ENCODE peak calls at places on chromosomes 4 and X, in seven cellular contexts. Z, M, R, W, S, U and E are unnamed samples.

GRCh38 chr4:88737304-88738015 is 39.8 kb upstream of the NAP1L5 start:
- DNase-seq in Z (peak; percentile 25), M (no peak), R (peak; percentile 44), W (peak; percentile 31), S (peak; percentile 12), U (no peak), E (no peak)

GRCh38 chr4:24583451-24584174 is 741 bp downstream of the DHX15 start:
- DNase-seq in Z (peak; percentile 54), M (peak; percentile 91), R (peak; percentile 46), W (peak; percentile 63), S (peak; percentile 37), U (peak; percentile 26), E (peak; percentile 71)

GRCh38 chrX:102840871-102841705 is 96.0 kb upstream of the RAB40AL start:
- DNase-seq in Z (no peak), M (no peak), R (no peak), W (peak; percentile 66), S (peak; percentile 34), U (no peak), E (no peak)

GRCh38 chrX:12865359-12865758 is 1.5 kb upstream of the TLR7 start:
- DNase-seq in Z (peak; percentile 6), M (no peak), R (no peak), W (no peak), S (no peak), U (no peak), E (no peak)

GRCh38 chr4:136219592-136220125 is 1312.6 kb downstream of the PCDH18 start:
- DNase-seq in Z (no peak), M (peak; percentile 21), R (no peak), W (no peak), S (no peak), U (no peak), E (no peak)

GRCh38 chrX:34875204-34875603 is 67.4 kb upstream of the FAM47B start:
- DNase-seq in Z (no peak), M (no peak), R (no peak), W (peak; percentile 1), S (peak; percentile 75), U (no peak), E (no peak)

GRCh38 chrX:30674799-30675198 is 21.6 kb downstream of the GK start:
- DNase-seq in Z (no peak), M (no peak), R (no peak), W (no peak), S (no peak), U (no peak), E (no peak)

GRCh38 chr4:99608417-99608816 is 33.8 kb downstream of the MTTP start:
- DNase-seq in Z (no peak), M (no peak), R (no peak), W (no peak), S (no peak), U (no peak), E (no peak)

GRCh38 chrX:155632424-155633100 is 19.8 kb upstream of the TMLHE start:
- DNase-seq in Z (no peak), M (no peak), R (no peak), W (peak; percentile 23), S (peak; percentile 16), U (no peak), E (peak; percentile 41)

GRCh38 chr4:168496834-168497233 is at the start of gene PALLD:
- DNase-seq in Z (no peak), M (no peak), R (no peak), W (no peak), S (peak; percentile 60), U (no peak), E (no peak)

GRCh38 chr4:119946359-119946758 is 120.3 kb downstream of the MAD2L1 start:
- DNase-seq in Z (no peak), M (no peak), R (no peak), W (no peak), S (peak; percentile 39), U (no peak), E (no peak)

GRCh38 chr4:1723131-1723801 is 1.9 kb downstream of the TACC3 start:
- DNase-seq in Z (no peak), M (no peak), R (no peak), W (no peak), S (no peak), U (no peak), E (peak; percentile 86)

GRCh38 chrX:130770615-130771014 is 132.4 kb downstream of the ENOX2 start:
- DNase-seq in Z (no peak), M (no peak), R (no peak), W (peak; percentile 61), S (peak; percentile 81), U (peak; percentile 6), E (no peak)

GRCh38 chr4:76690906-76691275 is 207.1 kb downstream of the SOWAHB start:
- DNase-seq in Z (no peak), M (no peak), R (no peak), W (no peak), S (peak; percentile 24), U (no peak), E (no peak)

GRCh38 chr4:76696109-76696508 is 201.8 kb downstream of the SOWAHB start:
- DNase-seq in Z (no peak), M (no peak), R (no peak), W (no peak), S (peak; percentile 69), U (no peak), E (no peak)

GRCh38 chr4:76691767-76692689 is 205.9 kb downstream of the SOWAHB start:
- DNase-seq in Z (no peak), M (no peak), R (no peak), W (no peak), S (no peak), U (no peak), E (no peak)

GRCh38 chr4:76692761-76693160 is 205.2 kb downstream of the SOWAHB start:
- DNase-seq in Z (no peak), M (no peak), R (no peak), W (no peak), S (no peak), U (no peak), E (no peak)

GRCh38 chr4:76694056-76694455 is 203.9 kb downstream of the SOWAHB start:
- DNase-seq in Z (no peak), M (no peak), R (no peak), W (no peak), S (no peak), U (no peak), E (no peak)
- H3K4me1 ChIP-seq in Z (peaks cover 42% of the 10 kb centered on the region), M (peaks cover 22% of the 10 kb centered on the region), R (peaks cover 64% of the 10 kb centered on the region), W (peaks cover 13% of the 10 kb centered on the region), S (peaks cover 21% of the 10 kb centered on the region), U (peaks cover 35% of the 10 kb centered on the region), E (peaks cover 31% of the 10 kb centered on the region)

GRCh38 chrX:117610049-117610448 is 506.6 kb downstream of the KLHL13 start:
- DNase-seq in Z (no peak), M (no peak), R (no peak), W (no peak), S (no peak), U (no peak), E (no peak)
- H3K4me3 ChIP-seq in Z (no peak overlapping the region), M (no peak overlapping the region), R (no peak overlapping the region), W (no peak overlapping the region), S (no peak overlapping the region), U (no peak overlapping the region), E (no peak overlapping the region)

GRCh38 chr4:6716018-6716911 is at the start of gene BLOC1S4:
- DNase-seq in Z (peak; percentile 90), M (peak; percentile 97), R (peak; percentile 90), W (peak; percentile 94), S (peak; percentile 92), U (peak; percentile 81), E (peak; percentile 83)
- TF ChIP-seq POLR2A in Z (peak; percentile 74), M (peak; percentile 67), R (no peak), W (peak; percentile 92), S (peak; percentile 66), U (peak; percentile 32), E (peak; percentile 76)

GRCh38 chr4:150569384-150569987 is 12.5 kb upstream of the MAB21L2 start:
- DNase-seq in Z (no peak), M (no peak), R (no peak), W (no peak), S (peak; percentile 79), U (no peak), E (no peak)
- H3K4me1 ChIP-seq in Z (no peaks in the 10 kb centered on the region), M (no peaks in the 10 kb centered on the region), R (peaks cover 6% of the 10 kb centered on the region), W (no peaks in the 10 kb centered on the region), S (no peaks in the 10 kb centered on the region), U (no peaks in the 10 kb centered on the region), E (no peaks in the 10 kb centered on the region)

DNA sequence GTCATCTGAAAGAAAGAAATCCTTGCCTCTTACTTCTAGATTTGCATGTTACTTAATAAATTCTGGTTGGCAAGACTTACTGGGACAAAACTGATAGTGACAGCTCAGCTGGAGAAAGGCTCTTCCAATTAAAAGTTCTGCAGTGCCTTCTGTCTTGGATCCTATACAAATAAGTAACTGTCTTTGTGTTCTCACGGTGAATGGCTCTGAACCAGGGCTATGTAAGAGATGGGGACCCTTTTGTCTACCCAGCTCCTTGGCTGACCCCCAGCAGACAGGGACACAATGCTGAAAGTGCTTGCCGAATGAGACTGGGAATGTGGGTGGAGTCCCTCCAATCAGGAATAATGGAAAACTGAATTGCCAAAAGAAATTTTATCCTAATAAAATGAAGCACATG is 89.5 kb downstream of the AASDH start:
- DNase-seq in Z (no peak), M (no peak), R (no peak), W (no peak), S (no peak), U (no peak), E (no peak)
- H3K4me3 ChIP-seq in Z (no peak overlapping the region), M (no peak overlapping the region), R (no peak overlapping the region), W (no peak overlapping the region), S (no peak overlapping the region), U (no peak overlapping the region), E (no peak overlapping the region)

DNA sequence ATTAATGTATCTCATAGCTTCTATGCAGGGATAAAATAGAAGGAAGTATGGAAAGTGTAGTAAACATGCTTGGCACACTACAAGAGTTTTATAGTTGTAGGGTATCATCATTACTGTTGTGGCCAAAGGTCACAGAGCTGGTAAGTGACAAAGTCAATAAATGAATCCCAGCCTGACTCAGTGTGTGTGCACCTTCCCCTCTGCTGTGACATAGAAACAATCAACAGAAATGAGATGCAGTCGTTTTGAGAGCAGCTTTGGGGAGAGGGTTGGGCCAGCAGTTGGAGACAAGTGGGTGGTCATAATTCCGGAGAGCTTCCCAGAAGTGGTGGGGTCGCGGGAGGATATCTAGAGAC is 82.4 kb upstream of the RBPJ start:
- DNase-seq in Z (no peak), M (no peak), R (no peak), W (no peak), S (no peak), U (no peak), E (peak; percentile 73)
- TF ChIP-seq POLR2A in Z (no peak), M (no peak), R (no peak), W (no peak), S (no peak), U (no peak), E (peak; percentile 68)

DNA sequence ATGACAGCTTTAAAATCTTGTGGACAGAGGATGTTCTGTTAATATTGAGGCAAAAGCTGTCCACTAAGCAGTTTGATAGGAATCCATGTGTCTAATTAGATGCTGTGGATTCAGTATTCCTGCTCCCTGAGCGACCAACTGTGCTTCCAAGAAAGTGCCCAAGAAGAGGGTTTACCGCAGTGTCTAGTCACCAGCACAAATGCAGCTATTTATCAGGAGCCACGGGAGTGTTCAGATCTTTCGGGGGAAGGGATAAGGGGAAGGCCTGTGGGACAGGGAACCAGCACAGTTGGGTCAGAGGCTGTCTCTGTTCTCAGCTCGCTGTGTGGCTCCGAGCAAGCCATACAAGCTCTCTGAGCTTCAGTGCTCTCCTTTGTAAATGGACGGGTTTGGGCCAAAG is 132.9 kb downstream of the AFAP1 start:
- DNase-seq in Z (no peak), M (no peak), R (no peak), W (no peak), S (no peak), U (no peak), E (no peak)
- H3K4me1 ChIP-seq in Z (peaks cover 37% of the 10 kb centered on the region), M (peaks cover 45% of the 10 kb centered on the region), R (peaks cover 75% of the 10 kb centered on the region), W (peaks cover 54% of the 10 kb centered on the region), S (peaks cover 47% of the 10 kb centered on the region), U (peaks cover 7% of the 10 kb centered on the region), E (no peaks in the 10 kb centered on the region)